ENCODE peak calls at places on chromosomes 13 and 19, in five cellular contexts. Q is CD8-positive, alpha-beta T cell; X is tibial nerve; Y is heart right ventricle; N is Peyer's patch. P is an unnamed sample.

GRCh38 chr19:3698386-3698950 is 1.8 kb downstream of the PIP5K1C start:
- DNase-seq in Q (no peak), Y (no peak), X (no peak), N (no peak), P (no peak)

GRCh38 chr19:3175761-3176714 is 2.5 kb upstream of the S1PR4 start:
- DNase-seq in Y (no peak), Q (peak; percentile 66), N (peak; percentile 79), X (peak; percentile 33), P (no peak)

GRCh38 chr13:54016548-54016947 is 987.9 kb downstream of the OLFM4 start:
- DNase-seq in N (no peak), X (no peak), Y (no peak), Q (no peak), P (no peak)

GRCh38 chr13:97275775-97276501 is 53.8 kb downstream of the MBNL2 start:
- DNase-seq in N (no peak), Q (no peak), Y (no peak), X (no peak), P (no peak)

GRCh38 chr13:91228083-91228482 is 119.4 kb upstream of the MIR17HG start:
- DNase-seq in Q (no peak), Y (no peak), N (no peak), X (no peak), P (no peak)

GRCh38 chr13:106373989-106374572 is 161.4 kb downstream of the EFNB2 start:
- DNase-seq in Q (no peak), N (no peak), Y (no peak), X (no peak), P (no peak)

GRCh38 chr13:110419391-110419791 is 112.3 kb downstream of the COL4A2 start:
- DNase-seq in Q (no peak), N (no peak), Y (no peak), X (no peak), P (no peak)

GRCh38 chr13:31697290-31697689 is 42.0 kb upstream of the RXFP2 start:
- DNase-seq in N (no peak), Q (no peak), X (no peak), Y (no peak), P (no peak)

GRCh38 chr19:53019684-53020083 is 6.0 kb downstream of the ERVV-1 start:
- DNase-seq in Q (no peak), N (peak; percentile 46), X (no peak), Y (no peak), P (no peak)

GRCh38 chr19:41564515-41565383 is 11.2 kb upstream of the CEACAM21 start:
- DNase-seq in N (no peak), Y (no peak), X (no peak), Q (no peak), P (no peak)

GRCh38 chr13:106796280-106797047 is 228.5 kb upstream of the ARGLU1 start:
- DNase-seq in N (no peak), Q (no peak), Y (no peak), X (no peak), P (no peak)

GRCh38 chr19:50333737-50334617 is 4.8 kb upstream of the KCNC3 start:
- DNase-seq in Q (peak; percentile 92), N (peak; percentile 89), Y (peak; percentile 84), X (peak; percentile 36), P (peak; percentile 80)

GRCh38 chr19:50332264-50333038 is 3.3 kb upstream of the KCNC3 start:
- DNase-seq in X (no peak), Y (no peak), Q (no peak), N (no peak), P (no peak)

GRCh38 chr19:50332014-50332263 is 2.8 kb upstream of the KCNC3 start:
- DNase-seq in N (no peak), Y (no peak), Q (no peak), X (no peak), P (no peak)

GRCh38 chr19:50334741-50335421 is 5.7 kb upstream of the KCNC3 start:
- DNase-seq in N (no peak), Q (no peak), X (no peak), Y (no peak), P (no peak)

DNA sequence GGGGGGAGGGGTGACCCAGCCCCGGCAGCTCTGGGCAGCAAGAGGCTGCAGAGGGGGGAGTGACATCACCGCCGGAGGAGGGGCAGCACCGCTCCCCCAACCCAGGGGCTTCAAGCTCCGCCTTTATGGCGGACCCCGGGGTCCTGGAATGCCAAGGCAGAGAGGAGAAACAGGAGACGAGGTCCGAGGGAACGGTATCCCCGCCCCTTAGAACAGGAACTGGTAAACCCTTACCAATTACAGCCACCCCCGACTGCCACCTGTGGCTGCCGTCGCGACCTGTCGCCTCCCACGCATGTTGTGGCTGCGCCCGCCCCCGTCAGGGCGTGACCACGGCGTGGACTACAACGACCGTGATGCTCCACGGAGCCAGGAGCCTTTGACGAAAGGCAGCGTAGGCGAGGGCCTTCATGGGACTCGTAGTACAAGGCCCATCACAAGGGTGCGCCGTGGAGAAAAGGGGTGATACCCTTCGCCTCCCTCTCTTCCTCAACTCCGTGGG is 4.1 kb upstream of the KCNC3 start:
- DNase-seq in N (peak; percentile 96), X (peak; percentile 50), Y (peak; percentile 87), Q (peak; percentile 88), P (peak; percentile 95)
- H3K4me3 ChIP-seq in N (peak overlapping the region; percentile 24), X (peak overlapping the region; percentile 51), Y (peak overlapping the region; percentile 34), Q (peak overlapping the region; percentile 77), P (peak overlapping the region; percentile 79)

GRCh38 chr19:1469936-1470863 is 8.8 kb downstream of the C19orf25 start:
- DNase-seq in X (no peak), Y (peak; percentile 59), N (peak; percentile 84), Q (peak; percentile 83), P (no peak)
- H3K27me3 ChIP-seq in X (peaks cover 2% of the 10 kb centered on the region), Y (peaks cover 63% of the 10 kb centered on the region), N (no peaks in the 10 kb centered on the region), Q (peaks cover 21% of the 10 kb centered on the region), P (no peaks in the 10 kb centered on the region)

DNA sequence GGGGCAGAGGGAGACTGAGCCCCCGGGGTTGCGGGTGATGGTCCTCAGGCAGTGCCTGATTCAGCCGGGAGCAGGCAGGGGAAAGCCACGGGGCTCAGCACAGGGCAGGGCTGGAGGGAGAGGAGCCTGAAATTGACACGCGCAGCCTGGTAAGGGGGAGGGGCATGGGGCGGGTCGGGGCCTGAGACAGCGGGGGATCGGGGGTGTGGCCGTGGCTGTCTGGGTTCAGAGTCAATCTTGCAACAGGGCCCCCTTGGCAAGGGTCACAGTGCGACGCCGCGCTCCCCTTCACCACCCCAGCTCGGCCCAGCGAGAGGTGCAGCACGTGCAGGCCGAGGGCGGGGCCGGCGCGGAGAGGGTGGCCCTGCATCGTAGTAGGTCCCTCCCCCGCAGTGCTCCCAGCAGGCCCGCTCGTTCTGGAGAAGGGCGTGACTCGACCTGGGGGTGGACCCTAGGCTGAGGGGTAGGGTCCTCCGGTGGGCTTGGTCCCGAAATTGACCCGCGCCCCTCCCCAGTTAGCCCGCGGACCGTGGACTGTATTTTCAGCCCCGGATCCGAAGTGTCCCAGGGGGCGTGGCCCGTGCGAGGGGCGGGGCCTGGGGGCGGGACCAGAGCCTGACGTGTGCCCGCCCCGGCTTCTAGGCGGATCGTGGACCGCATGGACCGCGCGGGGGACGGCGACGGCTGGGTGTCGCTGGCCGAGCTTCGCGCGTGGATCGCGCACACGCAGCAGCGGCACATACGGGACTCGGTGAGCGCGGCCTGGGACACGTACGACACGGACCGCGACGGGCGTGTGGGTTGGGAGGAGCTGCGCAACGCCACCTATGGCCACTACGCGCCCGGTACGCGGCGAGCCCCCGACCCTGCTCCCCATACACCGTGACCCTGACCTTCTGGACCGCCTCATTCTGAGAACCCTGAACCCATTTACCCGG is 6.0 kb downstream of the RCN3 start:
- DNase-seq in X (peak; percentile 79), Y (peak; percentile 82), N (peak; percentile 88), Q (peak; percentile 92), P (peak; percentile 55)
- H3K27ac ChIP-seq in X (peak overlapping the region; percentile 6), Y (no peak overlapping the region), N (no peak overlapping the region), Q (peak overlapping the region; percentile 36), P (peak overlapping the region; percentile 58)

DNA sequence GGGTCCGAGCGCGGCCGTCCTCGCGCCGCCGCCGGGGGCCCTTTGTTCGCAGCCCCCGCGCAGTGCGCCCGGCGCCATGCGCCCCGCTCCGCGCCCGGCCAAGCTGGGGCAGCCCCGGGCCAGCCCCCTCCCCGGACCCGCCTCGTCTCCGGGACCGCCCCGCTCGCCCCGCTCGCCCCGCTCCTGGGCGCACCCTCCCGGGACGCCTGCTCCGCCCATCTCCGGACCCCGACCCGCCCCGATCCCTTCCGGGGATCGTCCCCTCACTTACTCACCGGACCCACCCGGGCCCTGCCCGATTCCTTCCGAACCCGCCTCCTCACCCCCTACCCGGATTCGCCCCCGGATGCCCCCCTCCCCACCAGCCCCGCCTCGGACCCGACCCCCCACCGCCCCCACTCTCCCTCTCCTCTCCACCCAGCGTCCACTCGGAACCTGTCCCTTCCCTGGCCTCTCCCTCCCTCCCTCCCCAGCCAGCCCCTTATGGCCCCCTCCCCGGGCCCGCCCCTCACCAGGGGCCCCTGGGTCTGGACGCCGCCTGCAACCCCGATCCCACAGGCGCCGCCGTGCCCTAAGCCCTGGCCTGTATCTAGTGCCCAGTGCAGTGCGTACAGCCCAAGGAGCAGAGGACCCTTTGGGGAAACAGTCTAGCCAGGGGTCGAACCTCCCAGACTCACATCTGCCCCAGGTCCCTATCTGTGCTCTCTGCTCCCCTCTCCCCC is at the start of gene CPAMD8:
- DNase-seq in Q (no peak), Y (peak; percentile 39), N (no peak), X (no peak), P (no peak)
- H3K4me3 ChIP-seq in Q (peak within 1 kb of the TSS; percentile 64), Y (peak within 1 kb of the TSS; percentile 48), N (no peak within 1 kb of the TSS), X (peak within 1 kb of the TSS; percentile 26), P (peak within 1 kb of the TSS; percentile 13)

GRCh38 chr19:35562336-35562735 is 1.1 kb downstream of the ATP4A start:
- DNase-seq in Y (no peak), X (no peak), N (no peak), Q (no peak), P (no peak)

GRCh38 chr19:35561436-35561835 is 2.0 kb downstream of the ATP4A start:
- DNase-seq in X (no peak), Q (no peak), N (no peak), Y (no peak), P (no peak)

GRCh38 chr19:35563207-35563829 is at the start of gene ATP4A:
- DNase-seq in X (no peak), N (no peak), Q (no peak), Y (no peak), P (peak; percentile 50)

GRCh38 chr19:35560677-35561076 is 2.8 kb downstream of the ATP4A start:
- DNase-seq in Y (no peak), N (no peak), Q (no peak), X (no peak), P (no peak)

GRCh38 chr19:35562776-35563175 is 682 bp downstream of the ATP4A start:
- DNase-seq in Q (no peak), Y (no peak), X (no peak), N (no peak), P (no peak)
- H3K27me3 ChIP-seq in Q (peaks cover 12% of the 10 kb centered on the region), Y (peaks cover 26% of the 10 kb centered on the region), X (no peaks in the 10 kb centered on the region), N (no peaks in the 10 kb centered on the region), P (peaks cover 37% of the 10 kb centered on the region)

P was measured in dorsolateral prefrontal cortex.